ENCODE peak calls at places on chromosomes 6 and 20, in five cellular contexts. K is tibial nerve, D is stomach, Y is HepG2, U is prostate gland. L is an unnamed sample.

GRCh38 chr6:4055420-4056041 is 23.4 kb downstream of the FAM217A start:
- DNase-seq in K (no peak), D (peak), Y (peak), U (peak), L (peak)

GRCh38 chr6:123224077-123224476 is 228.0 kb downstream of the CLVS2 start:
- DNase-seq in K (no peak), D (no peak), Y (no peak), U (no peak), L (no peak)

GRCh38 chr6:138005846-138006245 is 101.4 kb downstream of the PERP start:
- DNase-seq in K (no peak), D (no peak), Y (no peak), U (no peak), L (no peak)

GRCh38 chr20:35650632-35651031 is 14.1 kb downstream of the CPNE1 start:
- DNase-seq in K (no peak), D (no peak), Y (no peak), U (no peak), L (no peak)

GRCh38 chr20:3687655-3688054 is 5.8 kb upstream of the ADAM33 start:
- DNase-seq in K (no peak), D (no peak), Y (peak), U (no peak), L (peak)

GRCh38 chr20:24915440-24915839 is 33.6 kb upstream of the CST7 start:
- DNase-seq in K (no peak), D (no peak), Y (no peak), U (peak), L (no peak)

GRCh38 chr6:143655541-143655940 is 22.2 kb upstream of the PHACTR2 start:
- DNase-seq in K (no peak), D (no peak), Y (peak), U (no peak), L (no peak)

GRCh38 chr6:17813561-17813960 is 106.8 kb upstream of the NUP153 start:
- DNase-seq in K (no peak), D (no peak), Y (no peak), U (no peak), L (no peak)

GRCh38 chr6:10416516-10416862 is 1.6 kb upstream of the TFAP2A start:
- DNase-seq in K (no peak), D (no peak), Y (no peak), U (no peak), L (no peak)

GRCh38 chr6:31246051-31246495 is 25.8 kb downstream of the HLA-C start:
- DNase-seq in K (no peak), D (no peak), Y (peak), U (no peak), L (peak)

GRCh38 chr6:38396209-38396608 is 243.5 kb downstream of the BTBD9 start:
- DNase-seq in K (no peak), D (no peak), Y (no peak), U (no peak), L (no peak)

GRCh38 chr6:147906361-147906760 is 397.9 kb downstream of the SAMD5 start:
- DNase-seq in K (no peak), D (no peak), Y (no peak), U (no peak), L (no peak)

GRCh38 chr6:31970604-31971271 is 1.2 kb downstream of the DXO start:
- DNase-seq in K (no peak), D (peak), Y (no peak), U (no peak), L (no peak)

GRCh38 chr6:131656667-131657066 is 19.6 kb downstream of the ENPP3 start:
- DNase-seq in K (no peak), D (no peak), Y (no peak), U (no peak), L (no peak)

GRCh38 chr6:148700047-148700712 is 46.6 kb upstream of the UST start:
- DNase-seq in K (no peak), D (no peak), Y (no peak), U (no peak), L (no peak)

GRCh38 chr6:114096553-114097172 is 125.7 kb upstream of the HDAC2 start:
- DNase-seq in K (no peak), D (no peak), Y (peak), U (no peak), L (no peak)

GRCh38 chr6:148451690-148452089 is 109.1 kb downstream of the SASH1 start:
- DNase-seq in K (no peak), D (no peak), Y (no peak), U (no peak), L (no peak)

GRCh38 chr6:131122007-131122406 is 13.3 kb upstream of the AKAP7 start:
- DNase-seq in K (no peak), D (no peak), Y (no peak), U (no peak), L (no peak)

GRCh38 chr6:88709819-88710246 is 253.6 kb downstream of the RNGTT start:
- DNase-seq in K (no peak), D (no peak), Y (peak), U (no peak), L (no peak)

GRCh38 chr20:13960525-13960924 is 29.9 kb downstream of the SEL1L2 start:
- DNase-seq in K (no peak), D (no peak), Y (no peak), U (no peak), L (no peak)

GRCh38 chr20:50876063-50876685 is 55.1 kb downstream of the ADNP start:
- DNase-seq in K (no peak), D (no peak), Y (no peak), U (no peak), L (no peak)
- TF ChIP-seq POLR2A in K (no peak), D (no peak), Y (no peak), U (no peak), L (no peak)

DNA sequence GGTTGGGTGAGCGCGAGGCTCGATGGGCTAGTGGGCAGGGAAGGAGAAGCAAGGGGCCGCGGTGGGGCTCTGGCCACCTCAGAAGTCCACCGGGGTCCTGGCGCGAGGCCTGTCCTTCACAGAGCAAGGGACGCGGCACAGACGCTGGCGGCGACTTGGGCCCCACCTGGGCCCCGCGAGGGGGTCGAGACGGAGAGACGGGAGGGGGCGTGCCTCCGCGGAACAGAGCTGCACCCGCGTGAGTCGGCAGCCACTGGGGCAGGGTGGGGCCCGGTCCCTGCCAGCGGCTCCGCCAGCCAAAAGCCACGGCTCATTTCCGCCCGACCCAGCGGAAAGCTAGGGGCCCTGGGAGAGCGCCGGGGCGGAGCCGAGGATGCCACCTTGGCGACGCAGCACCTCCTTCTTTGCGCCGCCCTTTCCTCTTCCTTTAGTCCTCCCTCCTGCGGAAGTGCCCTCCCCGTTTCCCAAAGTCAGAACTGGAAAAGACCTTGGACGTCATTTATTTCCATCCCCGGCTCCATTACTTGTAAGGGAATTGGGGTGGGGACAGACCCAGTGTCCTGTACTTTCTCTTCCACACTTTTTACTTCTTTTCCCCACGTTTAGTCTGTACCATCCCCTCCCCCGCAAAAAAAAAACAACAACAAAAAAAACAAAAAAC is at the start of gene CUL7:
- DNase-seq in K (peak), D (peak), Y (peak), U (peak), L (peak)
- TF ChIP-seq POLR2A in K (peak), D (no peak), Y (peak), U (peak), L (peak)

GRCh38 chr6:151038616-151039015 is 173.1 kb downstream of the MTHFD1L start:
- DNase-seq in K (no peak), D (no peak), Y (no peak), U (no peak), L (no peak)

GRCh38 chr6:151032034-151032433 is 166.5 kb downstream of the MTHFD1L start:
- DNase-seq in K (no peak), D (no peak), Y (no peak), U (no peak), L (no peak)

GRCh38 chr6:151034825-151035781 is 169.6 kb downstream of the MTHFD1L start:
- DNase-seq in K (no peak), D (no peak), Y (no peak), U (peak), L (no peak)

GRCh38 chr6:151041686-151042085 is 176.2 kb downstream of the MTHFD1L start:
- DNase-seq in K (no peak), D (no peak), Y (no peak), U (no peak), L (no peak)

GRCh38 chr6:151036869-151037680 is 171.6 kb downstream of the MTHFD1L start:
- DNase-seq in K (no peak), D (no peak), Y (no peak), U (no peak), L (no peak)
- TF ChIP-seq POLR2A in K (no peak), D (no peak), Y (no peak), U (no peak), L (no peak)

DNA sequence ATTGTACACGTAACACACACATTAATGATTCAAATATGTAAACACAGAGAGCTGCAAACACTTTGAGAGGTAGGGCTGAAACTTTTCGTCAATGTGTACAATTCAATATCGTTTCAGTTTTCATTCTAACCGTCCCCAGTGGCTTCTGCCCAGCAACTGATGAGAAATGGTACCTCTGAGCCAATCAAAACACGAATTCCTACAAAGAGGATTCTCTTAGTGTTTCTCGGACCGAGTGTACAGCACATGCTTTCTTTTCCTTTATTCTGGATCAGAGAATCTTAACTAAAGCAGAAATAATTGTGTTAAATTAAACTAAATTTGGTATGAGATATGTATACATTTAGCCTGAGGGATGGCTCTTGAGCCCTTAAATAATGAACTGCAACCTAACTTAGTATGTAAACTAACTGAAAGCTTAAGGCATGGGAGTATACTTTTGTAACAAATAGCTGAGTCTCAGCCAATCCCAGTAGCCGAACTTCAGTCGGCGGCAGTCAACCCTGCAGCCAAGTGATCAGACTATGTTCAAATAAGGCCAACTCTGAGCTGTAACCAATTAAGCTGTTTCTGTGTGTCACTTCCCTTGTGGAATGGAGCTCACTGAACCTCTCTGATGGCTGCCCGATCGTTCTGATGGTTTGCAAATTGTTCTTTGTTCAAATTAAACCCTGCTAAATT is 16.1 kb downstream of the BTN2A1 start:
- DNase-seq in K (peak), D (peak), Y (peak), U (peak), L (peak)
- TF ChIP-seq POLR2A in K (peak), D (no peak), Y (peak), U (peak), L (peak)

GRCh38 chr20:43680976-43681375 is 14.1 kb downstream of the MYBL2 start:
- DNase-seq in K (no peak), D (no peak), Y (no peak), U (no peak), L (no peak)

GRCh38 chr20:43682446-43682845 is 15.5 kb downstream of the MYBL2 start:
- DNase-seq in K (no peak), D (no peak), Y (no peak), U (no peak), L (no peak)

GRCh38 chr20:43681991-43682410 is 15.1 kb downstream of the MYBL2 start:
- DNase-seq in K (no peak), D (no peak), Y (no peak), U (no peak), L (no peak)

GRCh38 chr20:43676368-43676767 is 9.5 kb downstream of the MYBL2 start:
- DNase-seq in K (no peak), D (no peak), Y (no peak), U (no peak), L (no peak)

GRCh38 chr20:43681468-43681942 is 14.6 kb downstream of the MYBL2 start:
- DNase-seq in K (no peak), D (no peak), Y (no peak), U (no peak), L (no peak)
- TF ChIP-seq POLR2A in K (no peak), D (no peak), Y (no peak), U (no peak), L (no peak)

GRCh38 chr20:1803216-1804128 is 91.7 kb upstream of the SIRPA start:
- DNase-seq in K (no peak), D (peak), Y (no peak), U (peak), L (no peak)
- TF ChIP-seq POLR2A in K (peak), D (no peak), Y (no peak), U (no peak), L (no peak)

GRCh38 chr6:81849248-81849647 is 96.8 kb upstream of the TENT5A start:
- DNase-seq in K (no peak), D (no peak), Y (no peak), U (no peak), L (no peak)

GRCh38 chr6:81847866-81848265 is 95.4 kb upstream of the TENT5A start:
- DNase-seq in K (no peak), D (no peak), Y (peak), U (no peak), L (no peak)

GRCh38 chr6:81842254-81842653 is 89.8 kb upstream of the TENT5A start:
- DNase-seq in K (no peak), D (no peak), Y (peak), U (no peak), L (no peak)

GRCh38 chr6:81843302-81843701 is 90.8 kb upstream of the TENT5A start:
- DNase-seq in K (no peak), D (no peak), Y (peak), U (no peak), L (no peak)

GRCh38 chr6:81844686-81845085 is 92.2 kb upstream of the TENT5A start:
- DNase-seq in K (no peak), D (no peak), Y (no peak), U (no peak), L (no peak)
- TF ChIP-seq POLR2A in K (no peak), D (no peak), Y (no peak), U (no peak), L (no peak)

DNA sequence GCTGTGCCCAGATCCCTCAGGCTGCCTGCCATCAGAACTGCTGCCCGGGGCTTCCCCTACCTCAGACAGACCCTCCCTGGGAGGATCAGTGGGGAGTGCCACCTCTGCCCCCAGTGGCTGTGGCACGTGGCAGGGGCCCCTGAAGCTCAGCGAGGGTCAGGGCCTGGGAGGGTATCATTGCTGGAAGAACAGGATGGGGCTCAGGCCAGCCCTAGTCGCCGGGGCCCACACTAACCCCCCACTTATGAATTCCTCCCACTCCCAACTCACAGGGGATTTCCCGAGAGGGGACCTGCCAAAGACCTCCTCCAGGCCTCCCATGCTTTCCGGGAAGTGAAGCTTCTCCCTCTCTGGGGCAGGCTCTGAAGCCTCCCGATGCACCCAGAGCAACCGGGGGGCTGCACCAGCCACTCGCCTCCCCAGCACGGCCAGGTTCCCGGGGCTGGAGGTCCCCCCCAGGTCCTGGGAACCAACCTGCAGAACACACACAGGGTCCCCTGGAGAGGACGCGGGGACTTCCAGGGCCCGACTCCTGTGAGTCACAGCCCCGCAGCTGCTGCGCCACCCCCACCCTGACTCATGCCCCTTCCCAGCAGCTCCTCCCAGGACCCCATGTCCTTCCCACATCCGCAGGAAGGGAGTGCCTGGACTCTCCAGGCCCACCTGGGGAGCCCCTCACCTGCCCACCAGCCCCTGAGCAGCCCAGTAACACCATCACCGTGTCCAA is 2.5 kb downstream of the TNFRSF6B start:
- DNase-seq in K (no peak), D (no peak), Y (no peak), U (no peak), L (peak)
- TF ChIP-seq POLR2A in K (no peak), D (no peak), Y (peak), U (no peak), L (no peak)